ENCODE peak calls at places on chromosomes 16 and 17, in eight cellular contexts. V, C, H, A, S, J, P and L are unnamed samples.

GRCh38 chr17:1000597-1001490 is 3.9 kb downstream of the TIMM22 start:
- DNase-seq in V (peak), C (peak), H (no peak), A (peak), S (no peak), J (no peak), P (no peak), L (no peak)

GRCh38 chr16:74760007-74760767 is 14.4 kb downstream of the FA2H start:
- DNase-seq in V (no peak), C (peak), H (no peak), A (peak), S (no peak), J (no peak), P (no peak), L (no peak)

GRCh38 chr17:44095647-44096496 is 25.3 kb downstream of the G6PC3 start:
- DNase-seq in V (peak), C (no peak), H (no peak), A (peak), S (peak), J (peak), P (no peak), L (peak)

GRCh38 chr16:69364088-69364487 is 12.5 kb upstream of the TMED6 start:
- DNase-seq in V (no peak), C (no peak), H (no peak), A (no peak), S (no peak), J (no peak), P (no peak), L (no peak)

GRCh38 chr16:88613911-88614817 is 24.2 kb upstream of the IL17C start:
- DNase-seq in V (no peak), C (no peak), H (no peak), A (no peak), S (no peak), J (no peak), P (no peak), L (no peak)

GRCh38 chr17:80769936-80770625 is 221.6 kb upstream of the CHMP6 start:
- DNase-seq in V (no peak), C (no peak), H (no peak), A (no peak), S (no peak), J (no peak), P (no peak), L (no peak)

GRCh38 chr16:86578056-86578455 is 293 bp upstream of the FOXL1 start:
- DNase-seq in V (no peak), C (no peak), H (no peak), A (no peak), S (no peak), J (no peak), P (no peak), L (no peak)

GRCh38 chr17:27106982-27107360 is 186.9 kb upstream of the WSB1 start:
- DNase-seq in V (no peak), C (no peak), H (no peak), A (peak), S (no peak), J (no peak), P (no peak), L (no peak)

GRCh38 chr16:88914750-88915368 is 48.4 kb upstream of the PABPN1L start:
- DNase-seq in V (no peak), C (no peak), H (no peak), A (no peak), S (no peak), J (no peak), P (no peak), L (no peak)

GRCh38 chr17:41060052-41060604 is at the start of gene KRTAP2-3:
- DNase-seq in V (no peak), C (no peak), H (no peak), A (peak), S (no peak), J (no peak), P (no peak), L (no peak)

GRCh38 chr17:9240659-9241370 is 219.5 kb downstream of the NTN1 start:
- DNase-seq in V (peak), C (peak), H (no peak), A (no peak), S (no peak), J (peak), P (no peak), L (no peak)

GRCh38 chr17:73696251-73696650 is 52.0 kb upstream of the SDK2 start:
- DNase-seq in V (no peak), C (no peak), H (no peak), A (no peak), S (no peak), J (no peak), P (no peak), L (no peak)

GRCh38 chr16:51159864-51160263 is 8.8 kb upstream of the SALL1 start:
- DNase-seq in V (no peak), C (no peak), H (no peak), A (no peak), S (no peak), J (no peak), P (no peak), L (no peak)

GRCh38 chr17:8954339-8954738 is 11.2 kb downstream of the PIK3R5 start:
- DNase-seq in V (no peak), C (no peak), H (peak), A (no peak), S (no peak), J (peak), P (peak), L (peak)

GRCh38 chr16:69921125-69921524 is 30.0 kb upstream of the CLEC18A start:
- DNase-seq in V (no peak), C (no peak), H (no peak), A (no peak), S (no peak), J (no peak), P (no peak), L (no peak)

GRCh38 chr17:75096082-75096625 is 8.4 kb downstream of the SLC16A5 start:
- DNase-seq in V (peak), C (peak), H (no peak), A (peak), S (peak), J (peak), P (no peak), L (peak)

GRCh38 chr17:78237403-78238012 is 6.1 kb downstream of the TMEM235 start:
- DNase-seq in V (no peak), C (no peak), H (no peak), A (no peak), S (no peak), J (no peak), P (no peak), L (no peak)

GRCh38 chr17:81566461-81567126 is 14.4 kb upstream of the FAAP100 start:
- DNase-seq in V (peak), C (peak), H (no peak), A (peak), S (peak), J (peak), P (no peak), L (no peak)

GRCh38 chr16:19776147-19776546 is 58.1 kb downstream of the IQCK start:
- DNase-seq in V (no peak), C (no peak), H (no peak), A (no peak), S (no peak), J (no peak), P (no peak), L (no peak)

GRCh38 chr16:67481561-67482259 is 753 bp upstream of the ATP6V0D1 start:
- DNase-seq in V (peak), C (no peak), H (no peak), A (no peak), S (no peak), J (no peak), P (peak), L (peak)

GRCh38 chr16:2015117-2015946 is 4.3 kb upstream of the NPW start:
- DNase-seq in V (no peak), C (no peak), H (no peak), A (peak), S (peak), J (peak), P (no peak), L (peak)

GRCh38 chr17:9220466-9221230 is 199.3 kb downstream of the NTN1 start:
- DNase-seq in V (no peak), C (no peak), H (no peak), A (no peak), S (no peak), J (no peak), P (no peak), L (no peak)

GRCh38 chr17:34370997-34371395 is 8.0 kb upstream of the CCL1 start:
- DNase-seq in V (no peak), C (no peak), H (no peak), A (peak), S (no peak), J (no peak), P (no peak), L (no peak)

GRCh38 chr17:46191332-46192210 is 1.7 kb downstream of the KANSL1 start:
- DNase-seq in V (no peak), C (no peak), H (no peak), A (peak), S (peak), J (peak), P (no peak), L (no peak)